ENCODE peak calls at places on chromosomes 16 and 17, in eight cellular contexts. J, X, S, A, H, L, Y and R are unnamed samples.

GRCh38 chr16:10601444-10602401 is 21.3 kb upstream of the EMP2 start:
- ATAC-seq in J (peak; percentile 85), X (no peak), S (no peak), A (no peak), H (peak; percentile 55), L (no peak), Y (no peak), R (no peak)

GRCh38 chr16:2027024-2028010 is 615 bp downstream of the NHERF2 start:
- ATAC-seq in J (no peak), X (peak; percentile 10), S (peak; percentile 2), A (peak; percentile 12), H (peak; percentile 6), L (peak; percentile 21), Y (no peak), R (no peak)

GRCh38 chr17:43545383-43545632 is 832 bp downstream of the ETV4 start:
- ATAC-seq in J (peak; percentile 15), X (peak; percentile 13), S (peak; percentile 54), A (no peak), H (peak; percentile 9), L (peak; percentile 7), Y (peak; percentile 12), R (peak; percentile 23)

GRCh38 chr16:50761276-50761675 is 19.4 kb downstream of the CYLD start:
- ATAC-seq in J (no peak), X (no peak), S (no peak), A (no peak), H (no peak), L (no peak), Y (no peak), R (no peak)

GRCh38 chr17:4304417-4305027 is 40.7 kb upstream of the ANKFY1 start:
- ATAC-seq in J (peak; percentile 54), X (peak; percentile 87), S (peak; percentile 90), A (peak; percentile 58), H (peak; percentile 68), L (peak; percentile 83), Y (peak; percentile 81), R (peak; percentile 72)

GRCh38 chr16:75087040-75087979 is 29.3 kb downstream of the LDHD start:
- ATAC-seq in J (peak; percentile 93), X (no peak), S (peak; percentile 46), A (peak; percentile 28), H (peak; percentile 67), L (no peak), Y (no peak), R (no peak)

GRCh38 chr16:17445421-17445820 is 25.3 kb downstream of the XYLT1 start:
- ATAC-seq in J (no peak), X (no peak), S (no peak), A (no peak), H (no peak), L (no peak), Y (no peak), R (no peak)

GRCh38 chr17:73325527-73325842 is 13.7 kb upstream of the CDC42EP4 start:
- ATAC-seq in J (peak; percentile 67), X (no peak), S (peak; percentile 45), A (peak; percentile 68), H (no peak), L (no peak), Y (no peak), R (no peak)

GRCh38 chr16:81509404-81509803 is 64.8 kb downstream of the CMIP start:
- ATAC-seq in J (no peak), X (no peak), S (no peak), A (no peak), H (no peak), L (no peak), Y (no peak), R (no peak)

GRCh38 chr17:81419333-81419885 is 24.2 kb downstream of the BAHCC1 start:
- ATAC-seq in J (peak; percentile 87), X (no peak), S (peak; percentile 67), A (peak; percentile 68), H (peak; percentile 65), L (no peak), Y (no peak), R (no peak)

GRCh38 chr17:65362826-65363225 is 198.6 kb downstream of the AXIN2 start:
- ATAC-seq in J (no peak), X (no peak), S (no peak), A (peak; percentile 74), H (no peak), L (no peak), Y (no peak), R (no peak)

GRCh38 chr16:69848635-69849545 is 86.8 kb downstream of the WWP2 start:
- ATAC-seq in J (peak; percentile 99), X (no peak), S (no peak), A (peak; percentile 97), H (peak; percentile 75), L (no peak), Y (no peak), R (no peak)

GRCh38 chr16:28312327-28312726 is 20.0 kb downstream of the SBK1 start:
- ATAC-seq in J (no peak), X (no peak), S (no peak), A (no peak), H (no peak), L (no peak), Y (no peak), R (no peak)

GRCh38 chr16:15482068-15482747 is 47.8 kb downstream of the BMERB1 start:
- ATAC-seq in J (peak; percentile 89), X (peak; percentile 58), S (peak; percentile 100), A (peak; percentile 100), H (peak; percentile 99), L (no peak), Y (no peak), R (peak; percentile 94)

GRCh38 chr17:42456223-42457106 is 2.2 kb upstream of the ATP6V0A1 start:
- ATAC-seq in J (peak; percentile 35), X (no peak), S (no peak), A (no peak), H (no peak), L (peak; percentile 13), Y (peak; percentile 11), R (no peak)

GRCh38 chr16:1862394-1862793 is 9.6 kb downstream of the MEIOB start:
- ATAC-seq in J (no peak), X (no peak), S (no peak), A (no peak), H (no peak), L (no peak), Y (no peak), R (no peak)

GRCh38 chr17:64615025-64615677 is 47.0 kb downstream of the SMURF2 start:
- ATAC-seq in J (no peak), X (no peak), S (no peak), A (no peak), H (no peak), L (no peak), Y (no peak), R (no peak)

GRCh38 chr17:63842173-63842539 is 329 bp downstream of the SMARCD2 start:
- ATAC-seq in J (no peak), X (peak; percentile 32), S (peak; percentile 44), A (peak; percentile 42), H (no peak), L (peak; percentile 38), Y (peak; percentile 5), R (peak; percentile 20)

GRCh38 chr16:57025941-57026777 is 36.8 kb downstream of the NLRC5 start:
- ATAC-seq in J (peak; percentile 41), X (no peak), S (no peak), A (no peak), H (no peak), L (no peak), Y (no peak), R (no peak)

GRCh38 chr16:8929086-8929748 is 34.5 kb downstream of the USP7 start:
- ATAC-seq in J (no peak), X (no peak), S (no peak), A (no peak), H (no peak), L (no peak), Y (peak; percentile 80), R (no peak)

GRCh38 chr17:77254961-77255741 is 114.4 kb downstream of the SEC14L1 start:
- ATAC-seq in J (peak; percentile 51), X (no peak), S (peak; percentile 82), A (peak; percentile 81), H (peak; percentile 87), L (no peak), Y (no peak), R (no peak)

GRCh38 chr17:78237403-78238012 is 6.1 kb downstream of the TMEM235 start:
- ATAC-seq in J (peak; percentile 40), X (no peak), S (no peak), A (no peak), H (no peak), L (no peak), Y (no peak), R (no peak)

GRCh38 chr16:35798885-35799426 is 2339.5 kb downstream of the TP53TG3F start:
- ATAC-seq in J (peak; percentile 96), X (no peak), S (no peak), A (no peak), H (peak; percentile 91), L (no peak), Y (no peak), R (no peak)

GRCh38 chr17:73396429-73397277 is 84.9 kb upstream of the CDC42EP4 start:
- ATAC-seq in J (no peak), X (no peak), S (no peak), A (no peak), H (no peak), L (no peak), Y (no peak), R (no peak)

GRCh38 chr17:81579821-81580321 is 27.7 kb upstream of the FAAP100 start:
- ATAC-seq in J (peak; percentile 46), X (no peak), S (peak; percentile 15), A (no peak), H (peak; percentile 17), L (no peak), Y (no peak), R (no peak)

GRCh38 chr16:775236-775796 is 12.9 kb downstream of the RPUSD1 start:
- ATAC-seq in J (no peak), X (no peak), S (no peak), A (no peak), H (no peak), L (no peak), Y (no peak), R (no peak)

GRCh38 chr16:59527206-59527997 is 793.3 kb upstream of the GOT2 start:
- ATAC-seq in J (no peak), X (no peak), S (peak; percentile 70), A (peak; percentile 31), H (no peak), L (no peak), Y (no peak), R (no peak)

GRCh38 chr17:17671369-17672119 is 9.7 kb upstream of the RAI1 start:
- ATAC-seq in J (peak; percentile 81), X (no peak), S (no peak), A (no peak), H (no peak), L (no peak), Y (no peak), R (no peak)

GRCh38 chr16:17101646-17102045 is 369.1 kb downstream of the XYLT1 start:
- ATAC-seq in J (no peak), X (no peak), S (peak; percentile 47), A (no peak), H (peak; percentile 93), L (no peak), Y (peak; percentile 7), R (peak; percentile 73)

GRCh38 chr17:17942846-17943245 is 29.4 kb downstream of the TOM1L2 start:
- ATAC-seq in J (no peak), X (no peak), S (no peak), A (peak; percentile 71), H (no peak), L (no peak), Y (no peak), R (no peak)

GRCh38 chr17:17675925-17676534 is 5.2 kb upstream of the RAI1 start:
- ATAC-seq in J (no peak), X (peak; percentile 47), S (peak; percentile 17), A (peak; percentile 30), H (peak; percentile 79), L (peak; percentile 54), Y (no peak), R (peak; percentile 9)

GRCh38 chr16:56558024-56558747 is 6.7 kb upstream of the MT4 start:
- ATAC-seq in J (no peak), X (no peak), S (peak; percentile 74), A (peak; percentile 92), H (peak; percentile 73), L (no peak), Y (no peak), R (no peak)